ENCODE peak calls at places on chromosomes 7 and 10, in five cellular contexts. H is HepG2, S is A549, U is transverse colon, T is suprapubic skin. Z is an unnamed sample.

GRCh38 chr10:69639291-69640195 is 9.5 kb downstream of the FAM241B start:
- DNase-seq in H (peak; percentile 56), S (peak; percentile 80), U (peak; percentile 65), T (peak; percentile 79), Z (peak; percentile 43)

GRCh38 chr7:11373546-11374142 is 400.0 kb downstream of the PHF14 start:
- DNase-seq in H (peak; percentile 15), S (peak; percentile 2), U (no peak), T (no peak), Z (no peak)

GRCh38 chr10:52818019-52818418 is 45.4 kb upstream of the MBL2 start:
- DNase-seq in H (peak; percentile 51), S (no peak), U (no peak), T (no peak), Z (no peak)

GRCh38 chr10:106935978-106936451 is 228.5 kb downstream of the SORCS1 start:
- DNase-seq in H (no peak), S (no peak), U (no peak), T (no peak), Z (no peak)

GRCh38 chr10:12785338-12785934 is 216.1 kb downstream of the CCDC3 start:
- DNase-seq in H (no peak), S (no peak), U (no peak), T (no peak), Z (no peak)

GRCh38 chr7:142469653-142470335 is 211.9 kb upstream of the PRSS58 start:
- DNase-seq in H (no peak), S (no peak), U (no peak), T (no peak), Z (no peak)

GRCh38 chr7:47506716-47507354 is 75.1 kb downstream of the TNS3 start:
- DNase-seq in H (no peak), S (no peak), U (no peak), T (no peak), Z (peak; percentile 60)

GRCh38 chr10:9301148-9301547 is 1246.7 kb downstream of the GATA3 start:
- DNase-seq in H (no peak), S (no peak), U (no peak), T (no peak), Z (no peak)

GRCh38 chr7:143389316-143390097 is 8.4 kb downstream of the ZYX start:
- DNase-seq in H (no peak), S (no peak), U (no peak), T (no peak), Z (no peak)

GRCh38 chr10:33621143-33621542 is 286.7 kb upstream of the NRP1 start:
- DNase-seq in H (no peak), S (no peak), U (no peak), T (no peak), Z (no peak)

GRCh38 chr10:101130984-101131961 is at the start of gene TLX1:
- DNase-seq in H (no peak), S (no peak), U (no peak), T (no peak), Z (no peak)

GRCh38 chr10:104638861-104639594 is 2.1 kb upstream of the SORCS3 start:
- DNase-seq in H (no peak), S (peak; percentile 44), U (no peak), T (no peak), Z (no peak)

GRCh38 chr10:33876547-33877400 is 542.3 kb upstream of the NRP1 start:
- DNase-seq in H (peak; percentile 68), S (peak; percentile 24), U (peak; percentile 64), T (no peak), Z (no peak)

GRCh38 chr10:83522881-83523386 is 616.4 kb upstream of the GHITM start:
- DNase-seq in H (no peak), S (no peak), U (no peak), T (no peak), Z (no peak)

GRCh38 chr10:131569851-131570715 is 258.6 kb upstream of the TCERG1L start:
- DNase-seq in H (no peak), S (no peak), U (no peak), T (peak; percentile 78), Z (no peak)

GRCh38 chr10:69438531-69439349 is 12.5 kb upstream of the TSPAN15 start:
- DNase-seq in H (no peak), S (peak; percentile 77), U (peak; percentile 55), T (no peak), Z (no peak)

GRCh38 chr7:43735403-43735801 is 6.1 kb upstream of the COA1 start:
- DNase-seq in H (no peak), S (no peak), U (no peak), T (no peak), Z (no peak)

GRCh38 chr10:63264852-63265617 is 131.9 kb downstream of the NRBF2 start:
- DNase-seq in H (peak; percentile 44), S (peak; percentile 14), U (peak; percentile 49), T (no peak), Z (no peak)

GRCh38 chr7:148916186-148916585 is 32.1 kb upstream of the EZH2 start:
- DNase-seq in H (no peak), S (no peak), U (no peak), T (no peak), Z (no peak)

GRCh38 chr10:111076191-111076681 is 593 bp upstream of the ADRA2A start:
- DNase-seq in H (no peak), S (peak; percentile 71), U (peak; percentile 73), T (no peak), Z (peak; percentile 80)

GRCh38 chr10:60334991-60335390 is 54.7 kb downstream of the ANK3 start:
- DNase-seq in H (no peak), S (no peak), U (no peak), T (no peak), Z (no peak)

GRCh38 chr7:94237417-94237816 is 157.3 kb upstream of the COL1A2 start:
- DNase-seq in H (no peak), S (no peak), U (no peak), T (no peak), Z (no peak)

GRCh38 chr7:13989944-13990295 is 454 bp upstream of the ETV1 start:
- DNase-seq in H (no peak), S (no peak), U (no peak), T (no peak), Z (no peak)

GRCh38 chr7:74173074-74173473 is 1.1 kb upstream of the EIF4H start:
- DNase-seq in H (peak; percentile 53), S (no peak), U (peak; percentile 43), T (no peak), Z (peak; percentile 48)

GRCh38 chr7:92836489-92837213 is at the start of gene CDK6:
- DNase-seq in H (peak; percentile 55), S (peak; percentile 56), U (peak; percentile 79), T (peak; percentile 79), Z (peak; percentile 61)

GRCh38 chr10:79001082-79001885 is 67.5 kb upstream of the ZMIZ1 start:
- DNase-seq in H (no peak), S (no peak), U (no peak), T (no peak), Z (no peak)

GRCh38 chr10:72605137-72605536 is 20.7 kb downstream of the MICU1 start:
- DNase-seq in H (no peak), S (no peak), U (no peak), T (no peak), Z (no peak)

GRCh38 chr10:81248846-81249245 is 626.1 kb upstream of the NRG3 start:
- DNase-seq in H (no peak), S (no peak), U (no peak), T (no peak), Z (no peak)

GRCh38 chr7:65251851-65252620 is 121.6 kb upstream of the ZNF92 start:
- DNase-seq in H (peak; percentile 53), S (peak; percentile 63), U (no peak), T (no peak), Z (peak; percentile 63)

GRCh38 chr10:43029043-43029442 is 47.8 kb upstream of the RET start:
- DNase-seq in H (no peak), S (no peak), U (no peak), T (no peak), Z (no peak)

DNA sequence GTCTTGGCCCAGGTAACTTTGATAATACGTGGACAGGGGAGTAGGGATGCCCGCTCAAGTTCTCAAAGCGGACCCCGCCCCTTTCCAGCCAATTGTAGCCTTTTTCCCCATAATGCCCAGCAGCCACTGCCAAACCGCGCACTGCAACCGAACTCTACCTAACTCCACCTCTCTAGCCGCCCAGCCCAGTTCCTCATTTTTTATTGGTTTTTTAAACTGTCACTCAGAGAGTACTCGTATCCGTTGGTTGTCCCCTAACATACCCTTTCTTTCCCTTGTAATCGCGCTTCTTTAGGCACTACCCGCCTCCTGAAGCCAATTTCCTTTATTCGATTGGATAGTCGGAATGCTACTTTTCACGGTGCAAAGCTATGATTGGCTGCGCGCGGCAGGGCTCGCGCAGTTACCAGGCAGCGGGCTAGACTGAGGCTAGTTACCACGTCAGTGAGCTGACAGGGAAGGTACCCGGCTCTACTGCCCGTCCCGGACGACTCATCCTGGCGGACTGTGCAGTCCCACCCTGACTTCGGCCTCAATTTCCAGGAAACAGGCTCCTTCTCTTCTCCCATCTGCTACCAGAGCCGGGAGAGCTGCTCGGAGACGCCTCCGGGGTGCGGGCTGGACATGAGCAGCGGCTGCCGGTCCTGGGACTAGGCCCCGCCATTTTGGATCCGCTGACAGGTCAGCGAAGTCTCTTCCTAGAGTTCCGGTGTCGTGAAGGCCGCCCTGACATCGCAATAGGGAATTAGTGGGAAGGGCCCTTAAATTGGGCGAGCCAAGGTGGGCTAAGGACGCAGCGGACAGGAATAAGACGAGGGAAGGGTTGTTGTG is at the start of gene GBF1:
- DNase-seq in H (peak; percentile 100), S (peak; percentile 100), U (peak; percentile 95), T (peak; percentile 96), Z (peak; percentile 86)
- TF ChIP-seq POLR2A in H (peak; percentile 90), S (peak; percentile 91), U (peak; percentile 99), T (peak; percentile 46), Z (peak; percentile 95)

GRCh38 chr7:42167914-42168236 is 69.1 kb downstream of the GLI3 start:
- DNase-seq in H (no peak), S (no peak), U (no peak), T (no peak), Z (no peak)
- TF ChIP-seq EP300 in H (no peak), S (no peak), U (no peak), T (no peak), Z (no peak)

DNA sequence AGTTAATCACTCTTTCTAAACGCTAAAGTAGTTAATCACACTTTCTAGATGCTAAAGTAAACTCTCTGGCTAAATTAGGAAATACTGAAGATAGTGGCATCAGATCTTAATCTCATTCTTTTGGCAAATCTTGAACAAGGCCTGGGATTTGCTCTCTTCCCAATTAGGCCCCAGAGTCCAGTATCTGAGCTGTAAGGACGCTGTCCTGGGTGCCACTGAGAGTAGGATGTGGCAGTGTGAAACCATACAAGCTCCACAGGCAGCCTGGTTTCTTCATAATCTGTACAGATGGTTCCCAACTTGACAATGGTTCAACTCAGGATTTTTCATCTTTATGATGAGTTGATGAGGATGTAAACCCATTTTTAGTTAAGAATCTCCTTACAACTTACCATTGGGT is 36.9 kb downstream of the GRB10 start:
- DNase-seq in H (no peak), S (no peak), U (no peak), T (no peak), Z (no peak)
- H3K4me1 ChIP-seq in H (peaks cover 9% of the 10 kb centered on the region), S (no peaks in the 10 kb centered on the region), U (no peaks in the 10 kb centered on the region), T (peaks cover 9% of the 10 kb centered on the region), Z (no peaks in the 10 kb centered on the region)

GRCh38 chr10:95606922-95607321 is 45.8 kb upstream of the SORBS1 start:
- DNase-seq in H (no peak), S (no peak), U (no peak), T (no peak), Z (no peak)

GRCh38 chr10:95602382-95602781 is 41.2 kb upstream of the SORBS1 start:
- DNase-seq in H (peak; percentile 28), S (no peak), U (no peak), T (no peak), Z (no peak)

GRCh38 chr10:95604630-95605029 is 43.5 kb upstream of the SORBS1 start:
- DNase-seq in H (peak; percentile 18), S (no peak), U (no peak), T (no peak), Z (no peak)

GRCh38 chr10:95601116-95601719 is 40.0 kb upstream of the SORBS1 start:
- DNase-seq in H (peak; percentile 84), S (peak; percentile 76), U (peak; percentile 87), T (no peak), Z (peak; percentile 81)

GRCh38 chr10:95605163-95605562 is 44.0 kb upstream of the SORBS1 start:
- DNase-seq in H (no peak), S (no peak), U (peak; percentile 21), T (no peak), Z (no peak)
- TF ChIP-seq POLR2A in H (no peak), S (no peak), U (no peak), T (no peak), Z (no peak)